ENCODE peak calls at places on chromosomes 12 and 14, in four cellular contexts. A is progenitor cell of endocrine pancreas, K is HFFc6, U is B cell. B is an unnamed sample.

GRCh38 chr12:98208846-98209245 is 306.5 kb upstream of the TMPO start:
- DNase-seq in U (no peak), K (no peak), A (no peak), B (no peak)

GRCh38 chr12:26000883-26001282 is 42.4 kb downstream of the RASSF8 start:
- DNase-seq in A (no peak), U (no peak), K (no peak), B (no peak)

GRCh38 chr12:130064999-130065398 is 97.3 kb upstream of the FZD10 start:
- DNase-seq in A (no peak), K (no peak), U (no peak), B (no peak)

GRCh38 chr12:130281157-130281799 is 56.4 kb upstream of the PIWIL1 start:
- DNase-seq in A (peak), K (no peak), U (peak), B (peak)

GRCh38 chr12:75329918-75330826 is at the start of gene CAPS2:
- DNase-seq in U (peak), K (peak), A (peak), B (peak)

GRCh38 chr12:104695453-104696148 is 238.9 kb downstream of the CHST11 start:
- DNase-seq in K (peak), U (peak), A (no peak), B (peak)

GRCh38 chr14:32049361-32050103 is 27.6 kb upstream of the ARHGAP5 start:
- DNase-seq in K (no peak), U (peak), A (no peak), B (no peak)

GRCh38 chr12:78359530-78359929 is 505.0 kb upstream of the SYT1 start:
- DNase-seq in U (no peak), K (no peak), A (no peak), B (no peak)

GRCh38 chr14:41872906-41873305 is 266.2 kb downstream of the LRFN5 start:
- DNase-seq in U (no peak), A (no peak), K (no peak), B (no peak)

GRCh38 chr12:19105468-19105867 is 24.1 kb upstream of the PLEKHA5 start:
- DNase-seq in A (no peak), U (no peak), K (no peak), B (no peak)

GRCh38 chr14:97248973-97249372 is 451.8 kb downstream of the VRK1 start:
- DNase-seq in U (no peak), K (no peak), A (no peak), B (no peak)

GRCh38 chr12:65100140-65100539 is 21.0 kb downstream of the WIF1 start:
- DNase-seq in U (no peak), K (no peak), A (no peak), B (no peak)
- TF ChIP-seq CTCF in U (no peak), K (peak), A (peak), B (no peak)

DNA sequence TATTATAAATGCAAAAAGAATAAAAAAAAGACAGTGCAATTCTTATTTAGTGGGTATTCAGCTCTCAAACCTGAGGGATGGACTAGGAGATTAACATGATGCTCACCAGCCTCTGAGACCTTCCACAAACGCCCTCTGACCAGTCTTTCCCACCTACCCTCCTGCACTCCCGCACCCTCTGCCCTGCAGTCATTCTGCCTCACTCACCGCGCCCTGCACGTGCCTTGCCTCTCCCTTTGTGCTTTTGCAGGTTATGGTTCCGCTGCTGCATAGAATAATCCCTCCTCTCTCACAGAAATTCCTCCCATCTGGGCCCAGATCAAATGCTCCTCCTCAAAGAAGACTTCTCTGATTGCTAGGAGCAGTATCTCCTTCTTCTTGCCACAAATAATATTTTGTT is 28.5 kb upstream of the TMCC3 start:
- DNase-seq in A (no peak), K (no peak), U (no peak), B (no peak)
- TF ChIP-seq CTCF in A (no peak), K (no peak), U (no peak), B (no peak)

GRCh38 chr12:3107071-3107583 is 29.9 kb downstream of the TSPAN9 start:
- DNase-seq in U (no peak), A (no peak), K (peak), B (no peak)
- TF ChIP-seq CTCF in U (no peak), A (no peak), K (peak), B (no peak)

GRCh38 chr12:62632521-62632920 is 165.9 kb downstream of the MON2 start:
- DNase-seq in U (peak), K (peak), A (peak), B (peak)

GRCh38 chr12:62635630-62636029 is 169.0 kb downstream of the MON2 start:
- DNase-seq in K (no peak), U (no peak), A (no peak), B (no peak)

GRCh38 chr12:62629971-62630739 is 163.5 kb downstream of the MON2 start:
- DNase-seq in K (no peak), A (no peak), U (no peak), B (no peak)

GRCh38 chr12:62629413-62629812 is 162.8 kb downstream of the MON2 start:
- DNase-seq in U (no peak), A (no peak), K (no peak), B (no peak)

DNA sequence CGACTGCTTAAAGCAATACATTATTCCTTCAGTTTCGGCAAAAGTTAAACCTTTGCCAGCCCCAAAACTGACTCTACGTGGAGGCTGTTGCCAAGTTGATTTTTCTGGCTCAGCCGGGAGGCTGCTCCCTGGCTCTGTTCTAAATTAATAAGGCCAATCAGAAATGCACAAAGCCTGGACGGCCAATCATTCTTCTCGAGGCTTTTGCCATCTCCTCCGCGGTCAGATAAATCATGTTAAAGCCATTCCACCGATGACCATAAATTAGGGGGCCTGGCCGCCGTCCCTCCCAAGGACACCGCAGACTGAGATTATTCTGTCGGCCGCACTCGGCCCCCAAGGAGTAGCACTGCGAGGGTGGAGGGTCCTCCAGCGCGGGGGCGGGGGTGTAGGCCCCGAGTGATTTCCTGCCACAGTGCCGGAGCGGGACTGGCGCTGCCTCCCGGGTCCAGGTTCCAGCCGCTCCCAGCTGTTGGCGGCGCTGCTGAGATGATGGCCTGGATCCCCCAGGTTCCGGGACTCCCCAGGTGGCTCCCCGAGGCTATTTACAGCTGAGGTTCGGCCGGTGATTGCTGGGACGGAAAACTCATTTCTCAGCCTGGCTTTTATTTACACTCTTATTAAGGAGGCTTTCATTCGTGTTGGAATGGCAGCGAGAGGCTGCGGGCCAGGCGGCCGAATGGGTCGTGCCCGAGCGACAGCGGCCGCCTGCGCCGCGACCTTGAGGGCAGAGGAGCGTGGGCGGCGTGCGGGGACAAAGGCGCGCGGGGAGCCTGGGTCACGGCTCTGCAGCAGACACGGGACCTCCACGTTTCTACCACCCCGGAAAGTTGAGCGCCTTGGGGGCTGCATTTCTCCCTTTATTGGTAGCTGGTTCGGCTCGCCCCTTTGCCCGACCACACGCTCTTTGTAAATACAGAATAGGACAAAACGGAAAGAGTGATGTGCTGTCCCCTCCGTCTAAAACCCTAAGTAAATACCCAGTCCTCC is 165.2 kb downstream of the MON2 start:
- DNase-seq in K (peak), U (peak), A (peak), B (peak)
- TF ChIP-seq CTCF in K (peak), U (no peak), A (peak), B (peak)

GRCh38 chr12:14258468-14258947 is 107.0 kb upstream of the ATF7IP start:
- DNase-seq in K (no peak), A (no peak), U (no peak), B (no peak)

GRCh38 chr12:14256555-14257169 is 108.8 kb upstream of the ATF7IP start:
- DNase-seq in A (no peak), U (peak), K (peak), B (peak)

GRCh38 chr12:14259481-14260010 is 105.9 kb upstream of the ATF7IP start:
- DNase-seq in A (no peak), U (no peak), K (no peak), B (no peak)

GRCh38 chr12:14257303-14257733 is 108.2 kb upstream of the ATF7IP start:
- DNase-seq in K (no peak), A (no peak), U (no peak), B (no peak)

DNA sequence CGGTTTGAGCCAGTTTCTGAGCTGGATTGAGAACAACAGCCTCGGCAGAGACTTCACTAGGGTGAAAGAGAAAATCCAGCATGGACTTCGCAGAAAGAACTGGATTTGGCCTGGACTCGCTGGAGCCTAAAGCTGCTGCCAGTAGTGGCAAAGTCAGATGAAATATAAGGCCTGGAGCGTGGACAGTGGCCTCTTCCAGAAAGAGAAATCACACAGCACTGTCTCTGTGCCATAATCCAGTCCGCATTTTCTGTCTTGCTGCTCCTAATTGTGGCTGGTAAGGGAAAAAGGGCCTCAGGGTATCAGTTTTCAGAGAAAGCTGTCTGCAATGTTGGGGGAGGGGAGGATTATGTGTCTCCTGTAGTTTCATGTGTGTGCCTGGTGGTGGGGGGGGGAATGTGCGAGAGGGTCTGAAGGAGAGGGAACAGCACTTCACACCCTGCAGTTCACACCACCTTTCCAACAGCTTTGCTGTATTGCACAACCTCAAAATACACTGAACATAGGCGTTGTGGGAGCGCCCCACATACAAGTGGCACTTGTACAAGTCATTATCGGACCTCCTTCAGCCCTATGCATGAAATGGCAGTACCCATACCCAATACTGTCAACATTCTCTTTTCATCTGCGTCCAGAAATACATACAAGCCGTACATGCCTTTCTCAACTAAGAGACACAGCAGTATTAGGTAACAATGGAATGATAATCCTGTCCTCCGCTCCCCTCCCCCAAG is 107.6 kb upstream of the ATF7IP start:
- DNase-seq in K (peak), U (peak), A (peak), B (peak)
- TF ChIP-seq CTCF in K (no peak), U (no peak), A (no peak), B (no peak)